ENCODE peak calls at places on chromosome 11, in five cellular contexts. Q, W, O, L and S are unnamed samples.

GRCh38 chr11:74462009-74462408 is 5.3 kb downstream of the KCNE3 start:
- DNase-seq in Q (peak), W (no peak), O (no peak), L (peak), S (peak)

GRCh38 chr11:19368726-19369364 is 128.1 kb upstream of the E2F8 start:
- DNase-seq in Q (no peak), W (no peak), O (no peak), L (no peak), S (no peak)

GRCh38 chr11:129117595-129118350 is 74.4 kb downstream of the ARHGAP32 start:
- DNase-seq in Q (no peak), W (peak), O (no peak), L (peak), S (no peak)

GRCh38 chr11:108591893-108592292 is 1.7 kb downstream of the EXPH5 start:
- DNase-seq in Q (no peak), W (no peak), O (no peak), L (no peak), S (no peak)

GRCh38 chr11:129230006-129230405 is 37.9 kb upstream of the ARHGAP32 start:
- DNase-seq in Q (no peak), W (no peak), O (no peak), L (no peak), S (no peak)

GRCh38 chr11:71129624-71130023 is 122.8 kb downstream of the SHANK2 start:
- DNase-seq in Q (no peak), W (no peak), O (peak), L (no peak), S (no peak)

GRCh38 chr11:14520086-14520901 is at the start of gene PSMA1:
- DNase-seq in Q (peak), W (peak), O (peak), L (peak), S (peak)

GRCh38 chr11:8800498-8801110 is 110.4 kb upstream of the AKIP1 start:
- DNase-seq in Q (no peak), W (no peak), O (no peak), L (no peak), S (no peak)

GRCh38 chr11:117906710-117907109 is 22.5 kb downstream of the TMPRSS13 start:
- DNase-seq in Q (no peak), W (no peak), O (no peak), L (no peak), S (no peak)